ENCODE peak calls at places on chromosome X, in six cellular contexts. M is lower lobe of right lung, F is tibial nerve, J is CD14-positive monocyte, A is body of pancreas, V is kidney epithelial cell. W is an unnamed sample.

GRCh38 chrX:10617964-10618342 is 2.4 kb downstream of the MID1 start:
- DNase-seq in M (no peak), F (no peak), J (no peak), A (peak; percentile 17), V (no peak), W (peak; percentile 67)

GRCh38 chrX:56219702-56220101 is 12.5 kb upstream of the KLF8 start:
- DNase-seq in M (no peak), F (no peak), J (no peak), A (no peak), V (no peak), W (no peak)

GRCh38 chrX:150475466-150475865 is 93.0 kb upstream of the MTM1 start:
- DNase-seq in M (no peak), F (no peak), J (no peak), A (no peak), V (no peak), W (no peak)

GRCh38 chrX:135984220-135984619 is 1.0 kb upstream of the SLC9A6 start:
- DNase-seq in M (no peak), F (no peak), J (no peak), A (no peak), V (no peak), W (no peak)

GRCh38 chrX:153441296-153441695 is 4.6 kb downstream of the TREX2 start:
- DNase-seq in M (no peak), F (no peak), J (no peak), A (no peak), V (no peak), W (peak; percentile 46)

GRCh38 chrX:140439455-140439854 is 65.4 kb downstream of the SOX3 start:
- DNase-seq in M (peak; percentile 49), F (no peak), J (no peak), A (peak; percentile 23), V (no peak), W (no peak)

GRCh38 chrX:110418220-110418856 is 59.7 kb downstream of the RTL9 start:
- DNase-seq in M (peak; percentile 46), F (no peak), J (no peak), A (no peak), V (no peak), W (no peak)

GRCh38 chrX:17689971-17690409 is 47.3 kb upstream of the SCML1 start:
- DNase-seq in M (no peak), F (no peak), J (no peak), A (peak; percentile 60), V (peak; percentile 28), W (peak; percentile 49)

GRCh38 chrX:136028383-136028984 is 43.2 kb downstream of the SLC9A6 start:
- DNase-seq in M (no peak), F (no peak), J (no peak), A (no peak), V (peak; percentile 9), W (peak; percentile 53)

GRCh38 chrX:147738260-147738659 is 173.5 kb upstream of the FMR1 start:
- DNase-seq in M (no peak), F (no peak), J (peak; percentile 35), A (no peak), V (no peak), W (no peak)

GRCh38 chrX:39580043-39580442 is 517.7 kb downstream of the BCOR start:
- DNase-seq in M (no peak), F (no peak), J (no peak), A (peak; percentile 18), V (no peak), W (no peak)

GRCh38 chrX:136185409-136186022 is 38.2 kb downstream of the FHL1 start:
- DNase-seq in M (no peak), F (no peak), J (no peak), A (no peak), V (no peak), W (no peak)

GRCh38 chrX:30637874-30638793 is 15.1 kb upstream of the GK start:
- DNase-seq in M (no peak), F (no peak), J (no peak), A (no peak), V (no peak), W (no peak)

GRCh38 chrX:149398027-149398426 is 107.1 kb downstream of the IDS start:
- DNase-seq in M (no peak), F (no peak), J (no peak), A (no peak), V (no peak), W (no peak)

GRCh38 chrX:102720237-102721168 is at the start of gene GPRASP3:
- DNase-seq in M (peak; percentile 86), F (peak; percentile 64), J (peak; percentile 59), A (peak; percentile 82), V (peak; percentile 18), W (peak; percentile 63)

GRCh38 chrX:40097101-40097491 is 662 bp downstream of the BCOR start:
- DNase-seq in M (no peak), F (no peak), J (no peak), A (no peak), V (no peak), W (no peak)

GRCh38 chrX:34884693-34885277 is 57.8 kb upstream of the FAM47B start:
- DNase-seq in M (no peak), F (no peak), J (no peak), A (no peak), V (peak; percentile 59), W (peak; percentile 80)

GRCh38 chrX:21873063-21873785 is 17.4 kb downstream of the YY2 start:
- DNase-seq in M (no peak), F (no peak), J (no peak), A (no peak), V (no peak), W (no peak)

GRCh38 chrX:130665214-130665613 is 237.8 kb downstream of the ENOX2 start:
- DNase-seq in M (no peak), F (no peak), J (no peak), A (no peak), V (no peak), W (no peak)

GRCh38 chrX:140274761-140275525 is 229.9 kb downstream of the SOX3 start:
- DNase-seq in M (no peak), F (no peak), J (no peak), A (no peak), V (peak; percentile 41), W (peak; percentile 64)

GRCh38 chrX:46573331-46573895 is at the start of gene CHST7:
- DNase-seq in M (peak; percentile 70), F (peak; percentile 29), J (peak; percentile 54), A (peak; percentile 47), V (no peak), W (peak; percentile 53)

GRCh38 chrX:21131786-21132185 is 242.4 kb upstream of the CNKSR2 start:
- DNase-seq in M (no peak), F (no peak), J (no peak), A (no peak), V (no peak), W (no peak)

GRCh38 chrX:70033348-70033747 is 16.4 kb downstream of the AWAT2 start:
- DNase-seq in M (no peak), F (no peak), J (no peak), A (no peak), V (no peak), W (no peak)

GRCh38 chrX:19704117-19704516 is 183.3 kb downstream of the SH3KBP1 start:
- DNase-seq in M (no peak), F (no peak), J (no peak), A (no peak), V (no peak), W (no peak)

GRCh38 chrX:19708683-19709082 is 178.7 kb downstream of the SH3KBP1 start:
- DNase-seq in M (no peak), F (no peak), J (no peak), A (no peak), V (no peak), W (no peak)

GRCh38 chrX:19707472-19707871 is 179.9 kb downstream of the SH3KBP1 start:
- DNase-seq in M (no peak), F (no peak), J (no peak), A (no peak), V (no peak), W (no peak)

GRCh38 chrX:19702856-19703255 is 184.5 kb downstream of the SH3KBP1 start:
- DNase-seq in M (no peak), F (no peak), J (no peak), A (no peak), V (no peak), W (no peak)

GRCh38 chrX:19705196-19705769 is 182.1 kb downstream of the SH3KBP1 start:
- DNase-seq in M (no peak), F (no peak), J (no peak), A (no peak), V (no peak), W (no peak)
- TF ChIP-seq CTCF in M (no peak), F (no peak), J (no peak), A (no peak), V (no peak), W (no peak)

GRCh38 chrX:97030463-97030862 is 146.8 kb downstream of the RPA4 start:
- DNase-seq in M (no peak), F (no peak), J (no peak), A (no peak), V (no peak), W (no peak)

GRCh38 chrX:97021680-97022079 is 138.0 kb downstream of the RPA4 start:
- DNase-seq in M (no peak), F (no peak), J (no peak), A (no peak), V (no peak), W (peak; percentile 11)

GRCh38 chrX:97030947-97031346 is 147.2 kb downstream of the RPA4 start:
- DNase-seq in M (no peak), F (no peak), J (no peak), A (no peak), V (no peak), W (no peak)

GRCh38 chrX:97027384-97027922 is 143.7 kb downstream of the RPA4 start:
- DNase-seq in M (no peak), F (no peak), J (no peak), A (no peak), V (no peak), W (no peak)

DNA sequence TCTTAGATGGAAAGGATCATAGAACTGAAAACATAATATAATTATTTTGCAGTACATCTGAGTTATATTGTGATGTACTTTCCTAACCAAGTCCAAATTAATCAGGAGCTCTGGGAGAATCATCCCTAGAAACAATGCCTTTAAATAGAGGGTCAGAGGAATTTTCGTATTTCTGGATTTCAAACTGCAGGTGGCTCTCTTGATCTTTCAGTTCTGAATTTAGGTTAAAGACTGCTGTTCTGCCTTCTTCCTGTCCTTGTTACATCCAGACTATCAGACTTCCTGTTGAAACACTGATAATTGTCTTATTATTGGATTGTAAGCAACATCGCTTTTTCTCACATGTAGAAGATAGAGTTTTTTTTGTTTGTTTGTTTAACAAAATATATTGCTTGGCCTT is 142.7 kb downstream of the RPA4 start:
- DNase-seq in M (no peak), F (no peak), J (no peak), A (no peak), V (no peak), W (no peak)
- TF ChIP-seq CTCF in M (no peak), F (no peak), J (no peak), A (no peak), V (no peak), W (no peak)

DNA sequence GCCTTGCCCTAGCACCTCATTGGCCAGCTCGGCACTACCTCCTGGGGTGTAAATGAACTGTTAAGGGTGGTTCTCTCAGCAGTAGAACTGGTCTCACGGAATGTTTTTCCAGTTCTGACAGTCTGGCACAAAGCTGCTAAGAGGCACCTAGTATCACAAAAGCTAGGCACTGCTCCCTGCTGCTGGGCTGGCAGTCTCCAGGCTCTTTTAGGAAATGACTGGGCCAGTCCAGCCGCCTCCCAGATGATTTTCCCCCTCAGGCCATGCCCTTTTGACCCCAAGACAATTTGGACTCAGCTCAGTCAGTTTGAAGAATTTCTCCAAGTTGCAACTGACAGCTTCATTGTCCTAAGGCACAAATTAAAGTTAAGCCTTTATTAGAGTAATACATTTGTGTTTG is 8.0 kb downstream of the FRMD7 start:
- DNase-seq in M (no peak), F (no peak), J (no peak), A (no peak), V (no peak), W (peak; percentile 19)
- TF ChIP-seq CTCF in M (no peak), F (no peak), J (no peak), A (no peak), V (no peak), W (no peak)

GRCh38 chrX:129318375-129318774 is 204.9 kb downstream of the SMARCA1 start:
- DNase-seq in M (no peak), F (no peak), J (no peak), A (no peak), V (no peak), W (peak; percentile 1)
- TF ChIP-seq CTCF in M (no peak), F (no peak), J (peak; percentile 19), A (no peak), V (peak; percentile 34), W (peak; percentile 37)

W was measured in mammary epithelial cell.